ENCODE peak calls at places on chromosome 20, in six cellular contexts. V is PC-3; L is CD8-positive, alpha-beta T cell; S is left lung; W is fibroblast of lung; U is cardiac muscle cell. F is an unnamed sample.

GRCh38 chr20:8432435-8433148 is 300.5 kb downstream of the PLCB1 start:
- DNase-seq in L (no peak), U (peak), V (no peak), S (no peak), W (no peak), F (no peak)

GRCh38 chr20:24702501-24703283 is 233.3 kb downstream of the SYNDIG1 start:
- DNase-seq in V (no peak), W (no peak), L (no peak), U (no peak), S (no peak), F (no peak)

GRCh38 chr20:8656335-8656734 is 412.6 kb upstream of the PLCB4 start:
- DNase-seq in L (no peak), V (no peak), W (no peak), S (no peak), U (peak), F (no peak)

GRCh38 chr20:59042151-59042795 is at the start of gene PRELID3B:
- DNase-seq in V (peak), S (no peak), W (peak), U (peak), L (no peak), F (no peak)

GRCh38 chr20:62063981-62064787 is 1.5 kb downstream of the TAF4 start:
- DNase-seq in U (no peak), S (no peak), V (peak), W (no peak), L (no peak), F (no peak)

GRCh38 chr20:18390201-18390600 is 76.6 kb downstream of the DZANK1 start:
- DNase-seq in S (no peak), V (no peak), W (no peak), L (no peak), U (no peak), F (no peak)

GRCh38 chr20:62141397-62142251 is 1.6 kb downstream of the PSMA7 start:
- DNase-seq in V (peak), U (peak), S (peak), W (peak), L (peak), F (no peak)

GRCh38 chr20:46031701-46032254 is 2.8 kb downstream of the SLC12A5 start:
- DNase-seq in U (peak), S (no peak), V (peak), W (no peak), L (no peak), F (no peak)

GRCh38 chr20:33601861-33602260 is 60.3 kb upstream of the C20orf144 start:
- DNase-seq in V (no peak), S (no peak), W (no peak), L (no peak), U (no peak), F (no peak)

GRCh38 chr20:50569864-50570836 is 60.0 kb downstream of the PTPN1 start:
- DNase-seq in L (no peak), U (peak), V (peak), W (peak), S (no peak), F (no peak)

DNA sequence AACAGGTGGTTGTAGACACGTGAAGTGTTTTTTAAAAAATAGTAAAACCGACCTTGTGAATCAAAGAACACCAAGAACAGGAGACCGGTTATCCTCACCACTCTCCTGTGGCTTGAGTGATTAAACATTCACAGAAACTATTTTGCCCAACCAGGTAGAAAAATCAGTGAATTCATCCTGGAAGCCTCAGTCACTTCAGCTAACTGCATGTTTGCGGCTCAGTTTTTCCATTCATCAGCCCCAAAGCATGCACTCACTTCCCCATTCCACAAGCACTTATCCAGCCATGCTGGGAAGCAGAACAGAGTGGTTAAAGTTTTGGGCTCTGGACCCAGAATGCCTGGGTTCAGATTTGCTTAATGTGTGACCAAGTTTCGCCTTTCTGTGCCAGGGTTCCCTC is 2.4 kb downstream of the LRRN4 start:
- DNase-seq in L (no peak), U (peak), S (no peak), V (peak), W (peak), F (no peak)
- H3K4me3 ChIP-seq in L (no peak), U (peak), S (peak), V (no peak), W (peak), F (peak)

GRCh38 chr20:41339957-41340326 is 679 bp upstream of the LPIN3 start:
- DNase-seq in U (peak), S (peak), W (peak), V (peak), L (peak), F (peak)

GRCh38 chr20:41340327-41341055 is at the start of gene LPIN3:
- DNase-seq in U (peak), V (peak), S (peak), W (peak), L (peak), F (peak)

GRCh38 chr20:41344477-41344876 is 3.9 kb downstream of the LPIN3 start:
- DNase-seq in S (no peak), L (no peak), U (no peak), V (no peak), W (no peak), F (no peak)

GRCh38 chr20:41344938-41345728 is 4.5 kb downstream of the LPIN3 start:
- DNase-seq in V (no peak), U (no peak), S (peak), W (no peak), L (no peak), F (no peak)

DNA sequence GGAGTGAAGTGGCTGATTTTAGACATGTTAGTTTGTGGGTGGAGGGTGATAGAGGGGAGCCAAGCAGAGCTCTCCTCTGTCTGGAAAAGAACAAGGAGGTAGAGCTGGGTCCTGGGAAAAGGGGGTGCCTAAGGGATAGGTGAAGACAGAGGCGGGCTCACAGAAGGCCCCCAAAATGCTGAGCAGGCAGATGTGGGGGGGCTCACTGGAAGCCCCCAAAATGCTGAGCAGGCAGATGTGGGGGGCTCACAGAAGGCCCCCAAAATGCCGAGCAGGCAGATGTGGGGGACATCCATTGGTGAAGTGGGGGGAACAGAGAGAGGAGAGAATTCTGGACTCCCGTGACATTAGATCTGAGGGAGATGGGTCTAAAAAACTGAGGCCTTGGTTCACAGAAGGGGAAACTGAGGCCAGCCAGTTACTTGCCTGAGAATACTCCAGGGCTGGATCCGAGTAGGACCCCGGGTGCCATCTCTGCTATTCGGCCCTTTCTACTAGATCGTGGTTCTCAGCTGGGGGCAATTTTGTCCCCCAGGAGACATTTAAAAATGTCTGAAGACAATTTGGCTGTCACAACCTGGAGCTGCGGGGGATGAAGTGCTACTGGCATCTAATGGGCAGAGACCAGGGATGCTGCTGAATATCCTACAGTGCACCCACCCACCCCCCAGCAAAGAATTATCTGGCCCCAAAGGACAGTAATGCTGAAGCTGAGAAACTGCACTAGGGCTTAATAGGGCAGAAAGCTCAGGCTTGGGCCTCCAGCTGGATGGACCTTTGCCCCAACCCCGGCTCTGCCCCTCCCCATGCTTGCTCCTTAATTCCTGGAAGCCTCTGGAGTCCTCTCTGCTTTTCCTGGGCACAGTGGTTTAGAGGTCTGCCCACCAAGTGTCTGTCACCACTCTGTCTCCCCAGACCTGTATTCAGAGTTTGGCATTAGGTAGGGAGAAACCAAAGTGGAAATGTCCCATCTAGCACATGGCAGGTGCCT is 2.1 kb downstream of the LPIN3 start:
- DNase-seq in S (no peak), L (no peak), U (no peak), W (no peak), V (no peak), F (no peak)
- H3K27ac ChIP-seq in S (no peak), L (no peak), U (no peak), W (no peak), V (no peak), F (no peak)

DNA sequence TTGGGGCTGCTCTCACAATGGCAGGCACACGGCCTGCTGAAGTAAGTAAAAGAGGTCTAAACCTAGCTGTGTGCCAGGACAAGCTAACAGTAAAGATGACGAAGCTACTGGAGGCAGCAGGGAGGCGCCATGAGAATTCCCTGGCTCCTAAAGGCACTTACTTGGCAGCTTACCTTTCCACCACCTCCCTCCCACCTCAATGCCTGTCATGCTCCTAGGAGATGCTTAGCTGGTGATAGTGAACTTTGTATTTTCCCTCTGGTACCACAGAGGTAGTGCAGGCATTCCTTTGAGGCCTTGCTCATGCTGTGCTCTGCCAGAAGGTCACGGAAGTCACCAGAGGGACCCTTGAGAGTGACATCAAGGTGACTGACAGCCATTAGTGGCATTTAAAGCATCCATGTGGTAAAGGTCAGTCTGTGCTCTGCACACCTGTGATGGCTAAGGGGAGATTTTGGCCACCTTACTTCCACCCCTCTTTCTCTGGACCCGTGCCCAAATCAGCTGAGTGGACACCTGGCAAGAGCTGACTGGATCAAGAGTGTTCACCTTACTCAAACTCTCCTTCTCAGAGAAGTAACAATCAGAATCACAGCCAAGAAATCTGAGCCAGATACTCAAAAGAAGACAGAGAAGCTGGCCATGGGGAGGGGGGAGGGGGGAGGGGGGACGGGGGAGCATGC is 3.0 kb downstream of the FKBP1A start:
- DNase-seq in L (no peak), S (no peak), V (no peak), W (no peak), U (peak), F (no peak)
- H3K4me3 ChIP-seq in L (no peak), S (no peak), V (peak), W (no peak), U (no peak), F (no peak)

GRCh38 chr20:53274807-53275206 is 302.6 kb downstream of the TSHZ2 start:
- DNase-seq in L (no peak), S (no peak), U (no peak), W (no peak), V (no peak), F (no peak)

GRCh38 chr20:53279735-53280134 is 307.6 kb downstream of the TSHZ2 start:
- DNase-seq in L (no peak), S (no peak), U (no peak), V (no peak), W (no peak), F (no peak)

GRCh38 chr20:53274365-53274764 is 302.2 kb downstream of the TSHZ2 start:
- DNase-seq in V (no peak), L (no peak), U (no peak), S (no peak), W (no peak), F (no peak)

GRCh38 chr20:53278555-53278954 is 306.4 kb downstream of the TSHZ2 start:
- DNase-seq in V (no peak), S (no peak), W (no peak), U (no peak), L (no peak), F (no peak)

DNA sequence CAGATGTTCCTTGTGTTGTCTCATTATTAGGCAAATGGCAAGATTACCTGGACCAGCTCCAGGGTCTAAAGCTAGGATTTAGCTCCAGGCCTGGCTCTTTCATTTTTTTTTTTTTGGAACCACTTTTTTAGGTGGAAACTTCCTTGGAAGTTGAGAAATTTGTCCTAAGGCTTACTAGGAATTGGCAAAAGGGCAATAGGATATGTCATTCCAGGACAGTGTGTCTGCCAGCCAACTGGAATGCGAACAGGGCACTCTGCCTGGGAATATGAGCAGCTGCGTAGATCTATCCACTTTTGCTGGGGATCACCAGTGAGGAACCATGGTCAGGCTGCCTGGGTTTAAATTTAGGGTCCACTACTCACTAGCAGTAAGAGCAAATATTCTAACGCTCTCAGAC is 304.0 kb downstream of the TSHZ2 start:
- DNase-seq in L (no peak), S (no peak), V (no peak), U (no peak), W (no peak), F (no peak)
- H3K27ac ChIP-seq in L (no peak), S (no peak), V (no peak), U (no peak), W (no peak), F (no peak)

GRCh38 chr20:22575737-22576136 is 8.6 kb downstream of the FOXA2 start:
- DNase-seq in L (no peak), V (no peak), W (no peak), U (no peak), S (no peak), F (no peak)
- H3K4me3 ChIP-seq in L (no peak), V (no peak), W (no peak), U (no peak), S (no peak), F (no peak)

GRCh38 chr20:32466739-32467505 is 108.8 kb downstream of the ASXL1 start:
- DNase-seq in U (no peak), L (no peak), V (no peak), S (no peak), W (no peak), F (no peak)

GRCh38 chr20:32462900-32463641 is 104.9 kb downstream of the ASXL1 start:
- DNase-seq in L (no peak), V (no peak), W (no peak), U (no peak), S (peak), F (no peak)

GRCh38 chr20:32463642-32464400 is 105.7 kb downstream of the ASXL1 start:
- DNase-seq in W (peak), S (no peak), L (no peak), U (no peak), V (no peak), F (no peak)

GRCh38 chr20:32465092-32465900 is 107.2 kb downstream of the ASXL1 start:
- DNase-seq in U (peak), S (peak), W (peak), L (no peak), V (no peak), F (no peak)

GRCh38 chr20:32464401-32465091 is 106.4 kb downstream of the ASXL1 start:
- DNase-seq in S (peak), V (no peak), W (no peak), L (no peak), U (no peak), F (no peak)
- H3K27ac ChIP-seq in S (peak), V (no peak), W (no peak), L (no peak), U (peak), F (no peak)

F was measured in iPS DF 6.9.